ENCODE peak calls at places on chromosomes 7 and 10, in nine cellular contexts. P is tibial nerve, J is A549, X is GM12878, O is IMR-90, F is heart left ventricle, N is HepG2, V is HCT116, A is breast epithelium. U is an unnamed sample.
A peak's percentile ranks its signal among the peaks of the same experiment; 100 is the strongest.

GRCh38 chr10:97196213-97197029 is 10.7 kb upstream of the SLIT1 start:
- DNase-seq in P (no peak), J (peak; percentile 67), X (no peak), O (peak; percentile 43), F (peak; percentile 59), N (peak; percentile 47), V (peak; percentile 45), A (no peak), U (no peak)

GRCh38 chr7:2926120-2926897 is 82.2 kb upstream of the GNA12 start:
- DNase-seq in P (no peak), J (no peak), X (no peak), O (no peak), F (no peak), N (no peak), V (no peak), A (no peak), U (no peak)

GRCh38 chr7:1150400-1151002 is 9.5 kb downstream of the ZFAND2A start:
- DNase-seq in P (no peak), J (no peak), X (no peak), O (no peak), F (no peak), N (no peak), V (no peak), A (no peak), U (no peak)

GRCh38 chr7:99210265-99210970 is 2.5 kb upstream of the KPNA7 start:
- DNase-seq in P (no peak), J (peak; percentile 96), X (no peak), O (no peak), F (no peak), N (peak; percentile 88), V (no peak), A (no peak), U (no peak)

GRCh38 chr10:124560377-124560776 is 98.8 kb downstream of the LHPP start:
- DNase-seq in P (peak; percentile 41), J (no peak), X (no peak), O (peak; percentile 62), F (peak; percentile 79), N (no peak), V (no peak), A (no peak), U (peak; percentile 42)

GRCh38 chr10:26216577-26216948 is at the start of gene GAD2:
- DNase-seq in P (no peak), J (no peak), X (no peak), O (no peak), F (no peak), N (no peak), V (no peak), A (no peak), U (no peak)

GRCh38 chr10:13483951-13484350 is 44.9 kb downstream of the BEND7 start:
- DNase-seq in P (no peak), J (no peak), X (no peak), O (no peak), F (no peak), N (no peak), V (no peak), A (peak; percentile 57), U (no peak)

GRCh38 chr7:97107192-97107800 is 10.2 kb upstream of the SDHAF3 start:
- DNase-seq in P (no peak), J (no peak), X (no peak), O (peak; percentile 17), F (no peak), N (no peak), V (no peak), A (no peak), U (no peak)

GRCh38 chr10:36023939-36024338 is 381.8 kb upstream of the FZD8 start:
- DNase-seq in P (no peak), J (peak; percentile 69), X (no peak), O (peak; percentile 79), F (no peak), N (peak; percentile 3), V (no peak), A (no peak), U (peak; percentile 39)

GRCh38 chr10:22710139-22710745 is 4.1 kb downstream of the PIP4K2A start:
- DNase-seq in P (no peak), J (no peak), X (peak; percentile 76), O (no peak), F (no peak), N (no peak), V (no peak), A (no peak), U (no peak)

GRCh38 chr7:152862842-152863241 is 103.3 kb downstream of the ACTR3B start:
- DNase-seq in P (no peak), J (no peak), X (no peak), O (no peak), F (no peak), N (no peak), V (no peak), A (no peak), U (no peak)

GRCh38 chr10:15238553-15239335 is 70.3 kb upstream of the NMT2 start:
- DNase-seq in P (no peak), J (no peak), X (no peak), O (peak; percentile 60), F (no peak), N (no peak), V (no peak), A (no peak), U (no peak)

GRCh38 chr10:75722609-75723008 is 291.2 kb downstream of the LRMDA start:
- DNase-seq in P (no peak), J (no peak), X (no peak), O (no peak), F (no peak), N (no peak), V (no peak), A (no peak), U (no peak)

GRCh38 chr10:75718996-75719395 is 287.6 kb downstream of the LRMDA start:
- DNase-seq in P (no peak), J (no peak), X (no peak), O (no peak), F (no peak), N (no peak), V (no peak), A (no peak), U (no peak)

GRCh38 chr10:75716506-75716905 is 285.1 kb downstream of the LRMDA start:
- DNase-seq in P (no peak), J (no peak), X (no peak), O (no peak), F (no peak), N (no peak), V (no peak), A (no peak), U (no peak)

GRCh38 chr10:75712241-75712880 is 280.9 kb downstream of the LRMDA start:
- DNase-seq in P (no peak), J (no peak), X (no peak), O (no peak), F (peak; percentile 40), N (no peak), V (no peak), A (no peak), U (no peak)

DNA sequence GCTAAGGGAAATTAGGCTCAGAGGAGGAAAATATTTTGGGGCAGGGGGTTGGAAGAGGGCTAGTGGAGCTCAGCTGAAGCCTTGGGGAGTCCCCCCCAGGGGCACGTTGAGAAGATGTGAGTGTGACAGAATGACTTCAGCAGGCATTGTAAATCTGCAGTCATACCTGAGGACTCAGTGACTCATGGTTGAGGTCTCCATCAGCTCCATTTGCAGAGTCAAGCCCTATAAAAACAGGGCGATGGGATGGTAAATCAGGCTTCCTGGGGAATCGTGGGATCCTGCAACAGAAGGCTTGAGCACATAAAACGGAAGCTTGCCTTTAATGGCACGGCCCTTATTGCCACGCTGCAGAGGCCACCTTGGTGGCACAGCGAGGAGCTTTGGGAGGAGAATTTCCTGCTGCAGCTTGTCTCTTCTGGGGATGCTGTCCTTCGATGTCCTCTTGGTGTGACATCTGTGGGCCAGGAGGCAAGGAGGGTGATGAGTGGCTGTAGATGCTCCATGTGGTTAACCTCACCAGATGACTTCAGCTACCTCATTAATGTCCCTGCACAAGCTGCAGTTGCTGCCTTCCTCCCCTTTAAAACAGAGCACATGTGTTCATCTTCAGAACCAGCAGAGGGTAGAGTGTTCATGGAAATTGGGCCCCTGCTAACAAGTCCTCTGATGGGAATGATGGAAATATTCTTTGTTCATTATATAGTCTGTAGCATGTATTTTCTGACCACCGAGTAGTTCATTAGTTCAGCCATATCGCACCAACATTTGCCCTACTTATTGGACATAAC is 285.9 kb downstream of the LRMDA start:
- DNase-seq in P (no peak), J (peak; percentile 4), X (no peak), O (no peak), F (no peak), N (peak; percentile 20), V (no peak), A (no peak), U (no peak)
- TF ChIP-seq CTCF in P (peak; percentile 16), J (no peak), X (no peak), O (no peak), F (peak; percentile 23), N (peak; percentile 55), V (no peak), A (no peak), U (no peak)

GRCh38 chr7:55078465-55079372 is 59.9 kb downstream of the EGFR start:
- DNase-seq in P (peak; percentile 49), J (peak; percentile 51), X (no peak), O (no peak), F (no peak), N (peak; percentile 77), V (no peak), A (no peak), U (no peak)
- TF ChIP-seq POLR2A in P (no peak), J (no peak), X (no peak), O (no peak), F (no peak), N (peak; percentile 48), V (no peak), A (no peak), U (no peak)

GRCh38 chr10:8508882-8509281 is 454.4 kb downstream of the GATA3 start:
- DNase-seq in P (no peak), J (no peak), X (no peak), O (no peak), F (no peak), N (no peak), V (no peak), A (no peak), U (no peak)

GRCh38 chr10:8511026-8511425 is 456.5 kb downstream of the GATA3 start:
- DNase-seq in P (no peak), J (no peak), X (no peak), O (no peak), F (no peak), N (no peak), V (no peak), A (no peak), U (no peak)

GRCh38 chr10:8510471-8510870 is 456.0 kb downstream of the GATA3 start:
- DNase-seq in P (no peak), J (no peak), X (no peak), O (no peak), F (no peak), N (no peak), V (no peak), A (no peak), U (no peak)

GRCh38 chr10:8513155-8514147 is 459.0 kb downstream of the GATA3 start:
- DNase-seq in P (no peak), J (no peak), X (no peak), O (no peak), F (no peak), N (no peak), V (no peak), A (no peak), U (no peak)
- H3K4me3 ChIP-seq in P (no peak overlapping the region), J (no peak overlapping the region), X (no peak overlapping the region), O (no peak overlapping the region), F (no peak overlapping the region), N (no peak overlapping the region), V (no peak overlapping the region), A (no peak overlapping the region), U (no peak overlapping the region)

DNA sequence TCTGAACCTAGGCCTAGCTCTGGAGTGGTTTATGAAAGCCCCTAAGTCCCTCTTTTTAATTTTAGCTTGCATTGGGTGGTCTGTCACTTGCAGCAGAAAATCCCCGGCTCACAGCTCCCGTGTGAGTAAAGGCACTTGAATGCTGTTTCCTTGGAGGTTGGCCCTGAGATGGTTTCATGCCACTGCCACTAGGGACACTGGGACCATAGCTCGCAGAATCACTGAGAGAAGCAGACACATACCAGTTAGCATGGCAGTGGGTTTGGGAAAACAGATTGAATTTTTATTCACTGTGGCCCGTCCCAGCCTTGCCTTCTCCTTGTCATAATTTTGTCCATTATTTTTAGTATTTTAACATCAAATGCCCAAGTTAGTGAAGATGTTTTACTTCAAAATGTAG is 259.5 kb upstream of the PITRM1 start:
- DNase-seq in P (no peak), J (no peak), X (no peak), O (no peak), F (no peak), N (no peak), V (no peak), A (no peak), U (no peak)
- TF ChIP-seq CTCF in P (no peak), J (no peak), X (no peak), O (no peak), F (no peak), N (no peak), V (no peak), A (no peak), U (no peak)

U was measured in lower leg skin.